ENCODE peak calls at places on chromosomes 5 and 9, in four cellular contexts. J is endothelial cell of umbilical vein, Q is IMR-90, H is K562. N is an unnamed sample. For H3K9me1, the result is how much of the 10 kb centered on the place peaks cover.

GRCh38 chr5:143051244-143052058 is 281.3 kb downstream of the ARHGAP26 start:
- DNase-seq in H (peak), Q (peak), J (no peak), N (no peak)

GRCh38 chr5:55236800-55237199 is 3.4 kb upstream of the CCNO start:
- DNase-seq in H (no peak), J (no peak), Q (no peak), N (no peak)

GRCh38 chr9:31335529-31336234 is 1048.8 kb upstream of the ACO1 start:
- DNase-seq in H (no peak), J (peak), Q (no peak), N (no peak)

GRCh38 chr5:132272341-132273210 is 15.1 kb downstream of the PDLIM4 start:
- DNase-seq in H (peak), Q (peak), J (peak), N (no peak)

GRCh38 chr5:76371955-76372319 is 31.1 kb upstream of the IQGAP2 start:
- DNase-seq in Q (peak), J (no peak), H (no peak), N (no peak)

GRCh38 chr5:74336286-74336685 is 304.2 kb downstream of the ENC1 start:
- DNase-seq in J (no peak), H (no peak), Q (no peak), N (no peak)

GRCh38 chr5:135205616-135206349 is 171.8 kb upstream of the PITX1 start:
- DNase-seq in J (no peak), H (no peak), Q (peak), N (no peak)

GRCh38 chr5:128770907-128771306 is 194.4 kb upstream of the SLC27A6 start:
- DNase-seq in Q (no peak), H (no peak), J (peak), N (no peak)

GRCh38 chr5:58012103-58012502 is 447.8 kb downstream of the PLK2 start:
- DNase-seq in H (no peak), J (peak), Q (peak), N (no peak)

GRCh38 chr9:38185647-38186371 is 116.8 kb upstream of the SHB start:
- DNase-seq in Q (no peak), J (no peak), H (no peak), N (no peak)

GRCh38 chr9:38182321-38182720 is 113.3 kb upstream of the SHB start:
- DNase-seq in J (peak), Q (no peak), H (no peak), N (no peak)

GRCh38 chr9:38186372-38187115 is 117.5 kb upstream of the SHB start:
- DNase-seq in H (no peak), Q (no peak), J (peak), N (no peak)

GRCh38 chr9:38181866-38182265 is 112.8 kb upstream of the SHB start:
- DNase-seq in J (peak), H (no peak), Q (no peak), N (no peak)

GRCh38 chr9:38183994-38184568 is 115.1 kb upstream of the SHB start:
- DNase-seq in H (no peak), Q (no peak), J (no peak), N (no peak)
- H3K9me1 ChIP-seq in H (under half), Q (under half), J (under half), N (under half)

GRCh38 chr9:80222466-80223169 is 650.9 kb downstream of the TLE4 start:
- DNase-seq in J (no peak), H (no peak), Q (no peak), N (no peak)
- H3K9me1 ChIP-seq in J (under half), H (under half), Q (under half), N (under half)

GRCh38 chr5:2015961-2016360 is 133.2 kb upstream of the IRX4 start:
- DNase-seq in J (no peak), Q (no peak), H (no peak), N (no peak)

GRCh38 chr5:2017540-2018389 is 135.0 kb upstream of the IRX4 start:
- DNase-seq in J (peak), H (peak), Q (peak), N (no peak)

GRCh38 chr5:2020730-2021129 is 138.0 kb upstream of the IRX4 start:
- DNase-seq in J (no peak), Q (no peak), H (no peak), N (no peak)

GRCh38 chr5:2019716-2020115 is 137.0 kb upstream of the IRX4 start:
- DNase-seq in Q (no peak), J (no peak), H (no peak), N (no peak)

DNA sequence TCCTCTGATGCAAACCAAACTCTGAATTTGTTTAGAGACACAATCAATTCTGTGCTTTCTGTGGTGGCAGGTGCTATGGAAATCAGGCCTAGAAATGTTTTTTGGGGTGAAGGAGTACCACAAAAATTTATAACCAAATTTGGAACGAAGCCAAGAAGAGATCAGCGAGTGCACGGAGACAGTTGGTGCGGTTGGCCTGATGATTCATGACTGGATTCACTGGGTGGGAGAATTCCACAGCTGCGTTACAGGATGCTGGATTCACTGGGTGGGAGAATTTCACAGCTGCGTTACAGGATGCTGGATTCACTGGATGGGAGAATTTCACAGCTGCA is 135.6 kb upstream of the IRX4 start:
- DNase-seq in Q (no peak), J (no peak), H (no peak), N (no peak)
- H3K9me1 ChIP-seq in Q (under half), J (under half), H (under half), N (under half)

GRCh38 chr5:439181-439580 is 3.8 kb upstream of the EXOC3 start:
- DNase-seq in Q (no peak), J (no peak), H (no peak), N (no peak)

GRCh38 chr5:441996-442334 is 1.0 kb upstream of the EXOC3 start:
- DNase-seq in J (no peak), H (no peak), Q (no peak), N (no peak)

GRCh38 chr5:442335-443238 is at the start of gene EXOC3:
- DNase-seq in Q (peak), H (peak), J (peak), N (no peak)

GRCh38 chr5:439636-440035 is 3.3 kb upstream of the EXOC3 start:
- DNase-seq in J (no peak), H (no peak), Q (no peak), N (no peak)

DNA sequence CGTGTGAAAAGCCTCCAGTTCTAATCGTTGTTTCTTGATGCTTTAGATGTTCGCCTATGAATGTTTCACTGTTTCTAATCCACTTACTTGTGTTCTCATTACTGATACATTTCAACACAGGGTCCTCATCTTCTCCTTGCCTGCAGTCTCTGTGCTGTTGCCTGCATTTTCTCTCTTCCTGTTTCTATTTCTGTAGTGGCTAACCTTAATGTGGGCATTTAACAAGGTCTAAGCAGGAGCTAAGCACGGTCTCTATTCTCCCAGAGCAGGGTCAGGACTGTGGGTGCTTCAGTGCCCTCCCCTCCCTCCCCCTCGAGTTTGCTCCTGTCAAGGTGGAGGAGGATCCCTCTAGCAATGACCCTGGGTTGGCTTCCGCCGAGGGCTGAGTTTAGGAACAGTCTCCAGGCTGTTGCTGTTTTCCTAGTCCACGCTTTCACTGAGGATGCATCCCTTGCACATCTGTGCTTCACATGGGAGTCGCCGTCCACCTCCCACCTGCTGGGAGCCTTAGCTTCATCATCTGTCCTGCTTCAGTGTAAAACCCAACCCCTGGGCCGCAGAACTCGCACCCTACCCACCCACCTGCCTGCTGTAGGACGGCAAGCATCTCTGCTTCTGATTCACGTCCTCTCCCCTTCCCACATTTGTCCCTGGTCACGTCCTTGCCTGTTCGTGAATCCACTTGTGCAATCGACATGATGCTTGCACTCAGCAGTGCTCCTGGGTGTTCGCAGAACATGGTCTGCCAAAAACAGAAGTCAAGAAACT is 2.4 kb upstream of the EXOC3 start:
- DNase-seq in Q (no peak), H (no peak), J (no peak), N (no peak)
- H3K9me1 ChIP-seq in Q (under half), H (under half), J (under half), N (under half)

GRCh38 chr9:125966959-125967711 is 220.0 kb downstream of the PBX3 start:
- DNase-seq in Q (no peak), J (no peak), H (no peak), N (no peak)

GRCh38 chr9:125965421-125965820 is 218.2 kb downstream of the PBX3 start:
- DNase-seq in J (no peak), H (no peak), Q (no peak), N (no peak)

GRCh38 chr9:125964702-125965225 is 217.6 kb downstream of the PBX3 start:
- DNase-seq in H (no peak), J (no peak), Q (no peak), N (no peak)

GRCh38 chr9:125968975-125969374 is 221.8 kb downstream of the PBX3 start:
- DNase-seq in H (no peak), J (no peak), Q (no peak), N (no peak)

DNA sequence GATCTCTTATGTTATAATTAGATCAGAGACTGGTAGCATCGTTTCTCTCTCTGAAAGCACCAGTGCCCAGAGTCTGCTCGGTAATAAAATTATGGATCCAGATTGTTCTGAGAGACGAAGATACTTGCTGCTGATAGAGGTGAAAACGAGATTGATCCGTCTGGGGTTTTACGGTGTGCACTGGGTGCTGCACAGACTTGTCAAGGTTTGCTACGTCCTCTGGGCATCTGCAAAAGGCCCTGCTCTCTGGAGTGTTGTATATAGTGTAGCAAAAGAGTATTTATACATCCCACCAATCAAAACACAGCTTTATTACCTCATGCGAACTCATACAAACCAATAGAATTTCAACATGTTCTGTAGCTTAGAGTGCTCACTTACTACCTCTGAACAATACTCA is 219.3 kb downstream of the PBX3 start:
- DNase-seq in J (no peak), Q (peak), H (no peak), N (peak)
- H3K9me1 ChIP-seq in J (under half), Q (under half), H (under half), N (under half)